ENCODE peak calls at places on chromosome 16, in five cellular contexts. N, K, L, Y and M are unnamed samples. For H3K36me3, the result is how much of the 10 kb centered on the place peaks cover.

GRCh38 chr16:54006693-54007092 is 279.9 kb downstream of the IRX3 start:
- DNase-seq in N (no peak), K (no peak), L (no peak), Y (no peak), M (no peak)

GRCh38 chr16:87350681-87351319 is 32.8 kb downstream of the FBXO31 start:
- DNase-seq in N (no peak), K (no peak), L (peak), Y (no peak), M (peak)

GRCh38 chr16:22681881-22682291 is 132.1 kb upstream of the HS3ST2 start:
- DNase-seq in N (no peak), K (no peak), L (no peak), Y (no peak), M (no peak)

GRCh38 chr16:6880263-6880662 is 452.4 kb upstream of the RBFOX1 start:
- DNase-seq in N (no peak), K (no peak), L (no peak), Y (no peak), M (no peak)

GRCh38 chr16:75924397-75924796 is 198.1 kb upstream of the CPHXL start:
- DNase-seq in N (no peak), K (no peak), L (no peak), Y (no peak), M (no peak)

GRCh38 chr16:87441886-87442580 is 49.9 kb downstream of the MAP1LC3B start:
- DNase-seq in N (no peak), K (no peak), L (no peak), Y (no peak), M (no peak)

GRCh38 chr16:50303041-50303604 is 36.8 kb downstream of the ADCY7 start:
- DNase-seq in N (peak), K (peak), L (no peak), Y (no peak), M (no peak)

GRCh38 chr16:72568502-72568901 is 396.5 kb upstream of the PMFBP1 start:
- DNase-seq in N (no peak), K (no peak), L (no peak), Y (no peak), M (no peak)

GRCh38 chr16:29899516-29900101 is at the start of gene SEZ6L2:
- DNase-seq in N (peak), K (no peak), L (peak), Y (peak), M (peak)

GRCh38 chr16:23089111-23089510 is 60.1 kb downstream of the USP31 start:
- DNase-seq in N (no peak), K (no peak), L (no peak), Y (no peak), M (no peak)

GRCh38 chr16:27273670-27274522 is 5.3 kb upstream of the NSMCE1 start:
- DNase-seq in N (no peak), K (no peak), L (no peak), Y (no peak), M (no peak)

GRCh38 chr16:66618588-66618987 is 14.1 kb downstream of the CMTM3 start:
- DNase-seq in N (no peak), K (no peak), L (no peak), Y (no peak), M (peak)

GRCh38 chr16:80708823-80709222 is 95.6 kb downstream of the CDYL2 start:
- DNase-seq in N (no peak), K (no peak), L (no peak), Y (no peak), M (no peak)

GRCh38 chr16:58187092-58187491 is 10.8 kb downstream of the CSNK2A2 start:
- DNase-seq in N (no peak), K (no peak), L (no peak), Y (no peak), M (no peak)
- H3K36me3 ChIP-seq in N (half or more), K (under half), L (under half), Y (under half), M (under half)

DNA sequence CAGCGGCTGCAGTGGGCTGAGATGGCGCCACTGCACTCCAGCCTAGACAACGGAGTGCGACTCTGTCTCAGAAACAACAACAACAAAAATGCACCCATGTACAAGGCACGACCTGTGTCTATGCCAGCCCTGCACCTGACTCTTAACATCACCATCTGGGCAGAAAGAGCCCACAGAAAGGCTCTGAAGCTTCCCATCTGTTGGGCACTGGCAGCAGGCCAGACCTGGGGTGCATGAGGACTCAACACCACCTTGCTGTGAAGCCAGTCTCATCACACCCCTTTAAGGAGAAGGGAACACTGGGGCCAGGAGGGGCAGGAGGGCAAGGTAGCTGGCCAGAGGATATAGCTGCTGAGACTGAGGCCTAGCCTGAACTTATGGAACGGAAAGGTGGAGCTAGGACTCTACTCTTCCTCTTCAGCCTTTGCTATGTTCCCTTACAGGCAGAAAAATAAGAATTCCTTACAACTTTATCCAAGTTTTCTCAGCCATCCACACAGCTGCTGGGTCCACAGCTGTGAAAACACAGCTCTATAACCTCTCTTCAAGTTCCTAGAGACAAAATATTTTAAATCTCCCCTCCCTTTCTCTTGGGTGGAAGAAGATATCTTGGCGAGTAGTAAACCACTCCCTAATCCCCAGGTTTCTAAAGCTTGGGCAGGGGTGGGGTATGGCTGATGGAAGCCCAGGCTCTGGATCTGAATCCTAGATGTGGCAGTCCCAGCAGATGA is 2.8 kb downstream of the ELOB start:
- DNase-seq in N (no peak), K (no peak), L (no peak), Y (no peak), M (no peak)
- H3K4me3 ChIP-seq in N (no peak), K (no peak), L (no peak), Y (no peak), M (no peak)

GRCh38 chr16:28555593-28555992 is 1.9 kb downstream of the SGF29 start:
- DNase-seq in N (no peak), K (no peak), L (no peak), Y (no peak), M (no peak)

GRCh38 chr16:28554634-28555423 is 1.1 kb downstream of the SGF29 start:
- DNase-seq in N (no peak), K (no peak), L (no peak), Y (no peak), M (no peak)

GRCh38 chr16:28549301-28549899 is 4.3 kb upstream of the SGF29 start:
- DNase-seq in N (no peak), K (no peak), L (no peak), Y (no peak), M (no peak)

GRCh38 chr16:28556914-28557320 is 3.2 kb downstream of the SGF29 start:
- DNase-seq in N (no peak), K (no peak), L (no peak), Y (no peak), M (no peak)

GRCh38 chr16:28553776-28554633 is at the start of gene SGF29:
- DNase-seq in N (peak), K (peak), L (peak), Y (peak), M (peak)
- TF ChIP-seq CTCF in N (peak), K (peak), L (peak), Y (no peak), M (peak)

DNA sequence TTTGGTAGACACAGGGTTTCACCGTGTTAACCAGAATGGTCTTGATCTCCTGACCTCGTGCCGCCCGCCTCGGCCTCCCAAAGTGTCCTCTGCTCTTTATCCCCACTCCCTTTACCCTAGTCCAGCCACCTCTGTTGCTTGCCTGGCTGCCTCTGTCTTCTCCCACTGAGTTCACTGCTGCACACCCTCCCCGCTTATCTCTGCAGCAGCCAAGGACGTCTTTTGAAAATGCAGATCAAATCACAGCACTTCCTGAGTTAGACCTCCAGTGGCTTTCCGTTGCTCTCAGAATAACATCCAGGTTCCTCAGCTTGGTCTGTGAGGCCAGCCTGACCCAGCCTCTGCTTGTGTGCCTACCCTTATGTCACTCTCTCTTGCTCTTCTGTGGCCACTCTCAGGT is 5.4 kb downstream of the METTL22 start:
- DNase-seq in N (no peak), K (no peak), L (no peak), Y (no peak), M (no peak)
- H3K36me3 ChIP-seq in N (half or more), K (under half), L (under half), Y (under half), M (under half)

GRCh38 chr16:1443980-1444729 is at the start of gene CCDC154:
- DNase-seq in N (no peak), K (no peak), L (no peak), Y (no peak), M (no peak)
- H3K4me3 ChIP-seq in N (no peak), K (no peak), L (no peak), Y (no peak), M (no peak)

GRCh38 chr16:2764718-2765117 is 12.3 kb downstream of the SRRM2 start:
- DNase-seq in N (no peak), K (no peak), L (no peak), Y (no peak), M (no peak)
- TF ChIP-seq CTCF in N (no peak), K (no peak), L (no peak), Y (no peak), M (no peak)

DNA sequence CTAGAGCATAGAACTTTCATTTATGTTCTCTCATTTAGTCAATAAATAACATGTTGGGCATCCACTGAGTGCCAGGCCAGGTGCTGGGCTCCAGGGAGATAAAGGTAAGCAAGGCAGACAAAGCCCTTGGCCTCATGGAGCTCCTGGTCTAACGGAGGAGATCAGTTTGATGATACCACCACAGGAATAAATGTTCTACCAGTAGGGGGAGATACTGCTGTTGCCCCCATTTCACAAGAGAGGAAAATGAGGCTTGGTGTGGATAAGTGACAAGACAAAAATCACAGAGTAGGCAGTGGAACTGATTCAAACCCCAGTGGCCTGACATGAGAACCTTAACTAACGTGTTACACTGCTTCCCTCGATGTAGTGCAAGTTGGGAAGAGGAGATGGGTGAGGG is 80.4 kb upstream of the ERCC4 start:
- DNase-seq in N (no peak), K (no peak), L (no peak), Y (no peak), M (no peak)
- H3K36me3 ChIP-seq in N (under half), K (under half), L (under half), Y (under half), M (under half)